ENCODE peak calls at places on chromosomes 13 and 19, in eight cellular contexts. P, N, Y, K, S, C, R and A are unnamed samples.

GRCh38 chr19:34075661-34076091 is 96.6 kb upstream of the LSM14A start:
- DNase-seq in P (no peak), Y (no peak), R (no peak), K (no peak), N (no peak), S (no peak), C (no peak), A (no peak)

GRCh38 chr19:14475251-14476073 is at the start of gene PTGER1:
- DNase-seq in K (peak; percentile 61), R (no peak), S (peak; percentile 35), P (no peak), Y (no peak), N (no peak), C (no peak), A (no peak)

GRCh38 chr13:109494955-109495354 is 291.4 kb downstream of the IRS2 start:
- DNase-seq in R (no peak), K (peak; percentile 58), P (no peak), Y (no peak), S (peak; percentile 52), N (no peak), C (no peak), A (no peak)

GRCh38 chr13:82116422-82116989 is 1765.8 kb downstream of the SLITRK1 start:
- DNase-seq in C (no peak), S (no peak), N (no peak), R (no peak), K (no peak), Y (no peak), P (no peak), A (no peak)

GRCh38 chr19:5434970-5435641 is 20.1 kb upstream of the ZNRF4 start:
- DNase-seq in N (no peak), Y (no peak), R (no peak), K (peak; percentile 77), C (no peak), P (no peak), S (peak; percentile 94), A (no peak)

GRCh38 chr19:38034153-38034835 is 127.3 kb downstream of the SIPA1L3 start:
- DNase-seq in R (no peak), K (no peak), Y (no peak), N (no peak), S (peak; percentile 62), P (no peak), C (no peak), A (no peak)

GRCh38 chr13:41053384-41053826 is 7.9 kb upstream of the WBP4 start:
- DNase-seq in R (peak; percentile 71), S (peak; percentile 49), C (no peak), Y (no peak), K (peak; percentile 61), N (no peak), P (no peak), A (no peak)

GRCh38 chr19:2119916-2120785 is 23.4 kb downstream of the IZUMO4 start:
- DNase-seq in P (no peak), R (no peak), C (no peak), Y (no peak), N (no peak), S (no peak), K (no peak), A (no peak)

GRCh38 chr19:18438331-18439024 is 545 bp upstream of the ISYNA1 start:
- DNase-seq in S (no peak), P (no peak), Y (peak; percentile 56), N (no peak), R (peak; percentile 86), C (no peak), K (peak; percentile 74), A (no peak)

GRCh38 chr19:12773571-12773970 is 1.8 kb downstream of the HOOK2 start:
- DNase-seq in N (no peak), K (peak; percentile 41), P (no peak), S (peak; percentile 35), R (peak; percentile 85), Y (no peak), C (no peak), A (peak; percentile 32)

GRCh38 chr13:101453784-101454201 is 1.3 kb downstream of the ITGBL1 start:
- DNase-seq in P (no peak), C (peak; percentile 16), Y (peak; percentile 47), S (no peak), R (no peak), N (no peak), K (no peak), A (peak; percentile 71)

GRCh38 chr13:46595136-46595917 is 42.4 kb downstream of the LRCH1 start:
- DNase-seq in N (no peak), S (peak; percentile 60), K (no peak), R (no peak), P (no peak), C (no peak), Y (no peak), A (no peak)

GRCh38 chr13:100521912-100522490 is 66.6 kb downstream of the GGACT start:
- DNase-seq in P (no peak), C (no peak), R (no peak), S (no peak), Y (no peak), K (no peak), N (no peak), A (no peak)

GRCh38 chr13:49098198-49098597 is 121.9 kb upstream of the MLNR start:
- DNase-seq in K (peak; percentile 95), C (peak; percentile 72), R (peak; percentile 73), N (no peak), P (no peak), S (peak; percentile 99), Y (no peak), A (peak; percentile 14)

GRCh38 chr13:35768551-35768950 is 292.1 kb upstream of the MAB21L1 start:
- DNase-seq in K (peak; percentile 19), R (no peak), C (no peak), S (peak; percentile 76), P (no peak), N (no peak), Y (no peak), A (no peak)

GRCh38 chr19:45929247-45929646 is 14.7 kb upstream of the NANOS2 start:
- DNase-seq in R (no peak), Y (no peak), K (no peak), S (no peak), N (no peak), C (no peak), P (no peak), A (no peak)

GRCh38 chr13:44516771-44517170 is 59.4 kb downstream of the TSC22D1 start:
- DNase-seq in K (no peak), N (no peak), C (peak; percentile 16), R (no peak), P (no peak), S (no peak), Y (no peak), A (no peak)

GRCh38 chr19:6590458-6591319 is at the start of gene CD70:
- DNase-seq in N (no peak), C (no peak), Y (no peak), S (no peak), R (no peak), P (peak; percentile 55), K (no peak), A (peak; percentile 94)

GRCh38 chr13:110705826-110706569 is at the start of gene CARS2:
- DNase-seq in R (peak; percentile 98), P (peak; percentile 94), K (peak; percentile 97), C (peak; percentile 98), N (peak; percentile 98), Y (peak; percentile 97), S (peak; percentile 91), A (peak; percentile 97)

GRCh38 chr19:33428627-33429013 is 55.1 kb downstream of the CEBPG start:
- DNase-seq in S (no peak), K (no peak), Y (no peak), C (no peak), P (no peak), R (no peak), N (no peak), A (no peak)

GRCh38 chr19:13121551-13122274 is 3.6 kb downstream of the NACC1 start:
- DNase-seq in P (no peak), K (no peak), Y (no peak), S (no peak), R (no peak), N (no peak), C (no peak), A (no peak)

GRCh38 chr19:35767288-35768081 is 7.9 kb upstream of the ARHGAP33 start:
- DNase-seq in R (no peak), N (no peak), S (no peak), K (no peak), Y (peak; percentile 58), P (no peak), C (no peak), A (no peak)

GRCh38 chr19:9183000-9183399 is 4.2 kb downstream of the OR7D2 start:
- DNase-seq in P (no peak), K (no peak), N (no peak), C (no peak), S (no peak), Y (no peak), R (no peak), A (no peak)
- H3K9me3 ChIP-seq in P (no peaks in the 10 kb centered on the region), K (peaks cover 23% of the 10 kb centered on the region), N (peaks cover 3% of the 10 kb centered on the region), C (no peaks in the 10 kb centered on the region), S (peaks cover 4% of the 10 kb centered on the region), Y (no peaks in the 10 kb centered on the region), R (no peaks in the 10 kb centered on the region), A (no peaks in the 10 kb centered on the region)

DNA sequence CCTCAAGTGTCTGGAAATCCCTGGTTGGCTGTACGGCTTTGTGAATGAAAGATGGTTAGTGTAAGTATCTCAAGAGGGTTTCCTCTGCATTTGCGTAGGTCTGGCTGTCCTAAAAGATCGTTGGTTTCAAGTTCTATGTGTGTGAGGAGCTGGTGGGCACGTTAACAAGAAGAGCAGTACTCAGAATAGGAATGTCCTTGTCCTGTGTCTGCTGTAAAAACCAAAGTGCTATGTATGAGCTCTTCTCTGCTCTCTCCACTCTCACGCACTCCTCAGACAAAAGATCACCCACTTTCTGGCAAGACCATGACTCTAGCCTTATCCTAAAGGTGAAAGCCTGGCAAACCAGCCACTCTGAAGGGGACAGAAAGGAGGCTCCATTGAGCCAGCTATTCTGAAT is 39.1 kb downstream of the USP12 start:
- DNase-seq in K (no peak), S (no peak), Y (no peak), N (no peak), P (no peak), C (no peak), R (no peak), A (no peak)
- H3K4me1 ChIP-seq in K (peaks cover 9% of the 10 kb centered on the region), S (peaks cover 16% of the 10 kb centered on the region), Y (peaks cover 40% of the 10 kb centered on the region), N (no peaks in the 10 kb centered on the region), P (peaks cover 7% of the 10 kb centered on the region), C (peaks cover 1% of the 10 kb centered on the region), R (peaks cover 16% of the 10 kb centered on the region), A (peaks cover 17% of the 10 kb centered on the region)

DNA sequence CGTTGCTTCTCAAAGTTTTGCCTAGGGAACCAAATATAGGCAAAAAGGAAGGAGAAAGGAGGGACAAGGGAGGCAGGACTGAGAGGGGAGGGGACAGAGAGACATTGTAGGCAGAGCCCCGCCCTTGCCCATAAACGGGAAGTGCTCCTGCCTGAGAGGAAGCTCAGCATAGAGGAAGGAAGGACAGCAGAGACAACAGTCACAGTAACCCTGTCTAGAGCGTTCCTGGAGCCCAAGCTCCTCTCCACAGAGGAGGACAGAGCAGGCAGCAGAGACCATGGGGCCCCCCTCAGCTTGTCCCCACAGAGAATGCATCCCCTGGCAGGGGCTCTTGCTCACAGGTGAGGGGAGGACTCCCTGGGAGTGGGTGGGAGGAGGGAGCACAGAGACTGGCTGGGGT is at the start of gene CEACAM21:
- DNase-seq in Y (no peak), S (no peak), R (no peak), C (peak; percentile 35), P (no peak), N (no peak), K (no peak), A (peak; percentile 48)
- H3K27ac ChIP-seq in Y (peak within 1 kb of the TSS; percentile 43), S (no peak within 1 kb of the TSS), R (no peak within 1 kb of the TSS), C (peak within 1 kb of the TSS; percentile 52), P (no peak within 1 kb of the TSS), N (no peak within 1 kb of the TSS), K (no peak within 1 kb of the TSS), A (no peak within 1 kb of the TSS)

GRCh38 chr19:54607782-54608150 is 14.3 kb downstream of the LILRA1 start:
- DNase-seq in N (no peak), C (no peak), S (no peak), Y (no peak), K (no peak), P (no peak), R (no peak), A (no peak)
- H3K9me3 ChIP-seq in N (peaks cover 35% of the 10 kb centered on the region), C (no peaks in the 10 kb centered on the region), S (peaks cover 30% of the 10 kb centered on the region), Y (no peaks in the 10 kb centered on the region), K (peaks cover 22% of the 10 kb centered on the region), P (no peaks in the 10 kb centered on the region), R (peaks cover 3% of the 10 kb centered on the region), A (no peaks in the 10 kb centered on the region)